ENCODE peak calls at places on chromosomes 16 and 17, in six cellular contexts. One of them, this sample, is unnamed.

GRCh38 chr17:34067009-34067408 is 188.1 kb upstream of the CCL2 start:
- DNase-seq in activated B cell treated with CpG ODN at 0.5 μM for 24 hours: no peak
- DNase-seq in stomach: no peak
- DNase-seq in left lung: no peak
- DNase-seq in choroid plexus epithelial cell: no peak
- DNase-seq in tibial artery: no peak
- DNase-seq in this sample: no peak

GRCh38 chr17:67594115-67594878 is 123.4 kb upstream of the NOL11 start:
- DNase-seq in choroid plexus epithelial cell: no peak
- DNase-seq in activated B cell treated with CpG ODN at 0.5 μM for 24 hours: no peak
- DNase-seq in stomach: no peak
- DNase-seq in tibial artery: no peak
- DNase-seq in left lung: no peak
- DNase-seq in this sample: no peak

GRCh38 chr17:27602721-27603445 is 28.1 kb upstream of the LGALS9 start:
- DNase-seq in choroid plexus epithelial cell: peak; percentile 81
- DNase-seq in activated B cell treated with CpG ODN at 0.5 μM for 24 hours: peak; percentile 62
- DNase-seq in left lung: peak; percentile 87
- DNase-seq in stomach: peak; percentile 86
- DNase-seq in tibial artery: peak; percentile 80
- DNase-seq in this sample: peak; percentile 41

GRCh38 chr17:8946476-8946875 is 19.0 kb downstream of the PIK3R5 start:
- DNase-seq in stomach: no peak
- DNase-seq in tibial artery: no peak
- DNase-seq in choroid plexus epithelial cell: no peak
- DNase-seq in activated B cell treated with CpG ODN at 0.5 μM for 24 hours: no peak
- DNase-seq in left lung: peak; percentile 56
- DNase-seq in this sample: no peak

GRCh38 chr17:48752399-48753288 is 24.1 kb upstream of the HOXB13 start:
- DNase-seq in left lung: no peak
- DNase-seq in stomach: no peak
- DNase-seq in choroid plexus epithelial cell: no peak
- DNase-seq in tibial artery: no peak
- DNase-seq in activated B cell treated with CpG ODN at 0.5 μM for 24 hours: no peak
- DNase-seq in this sample: no peak

GRCh38 chr17:45886852-45887251 is 7.5 kb upstream of the MAPT start:
- DNase-seq in left lung: no peak
- DNase-seq in choroid plexus epithelial cell: no peak
- DNase-seq in stomach: no peak
- DNase-seq in tibial artery: no peak
- DNase-seq in activated B cell treated with CpG ODN at 0.5 μM for 24 hours: no peak
- DNase-seq in this sample: no peak

GRCh38 chr16:65658339-65659275 is 536.7 kb upstream of the CDH11 start:
- DNase-seq in activated B cell treated with CpG ODN at 0.5 μM for 24 hours: no peak
- DNase-seq in left lung: no peak
- DNase-seq in stomach: no peak
- DNase-seq in choroid plexus epithelial cell: peak; percentile 84
- DNase-seq in tibial artery: no peak
- DNase-seq in this sample: no peak

GRCh38 chr17:44904001-44904984 is 5.0 kb upstream of the EFTUD2 start:
- DNase-seq in left lung: no peak
- DNase-seq in choroid plexus epithelial cell: no peak
- DNase-seq in stomach: no peak
- DNase-seq in activated B cell treated with CpG ODN at 0.5 μM for 24 hours: no peak
- DNase-seq in tibial artery: peak; percentile 52
- DNase-seq in this sample: no peak

GRCh38 chr16:12532871-12533610 is 270.6 kb downstream of the CPPED1 start:
- DNase-seq in choroid plexus epithelial cell: no peak
- DNase-seq in activated B cell treated with CpG ODN at 0.5 μM for 24 hours: no peak
- DNase-seq in tibial artery: no peak
- DNase-seq in left lung: no peak
- DNase-seq in stomach: no peak
- DNase-seq in this sample: no peak

GRCh38 chr17:33640629-33641028 is 347.5 kb upstream of the ASIC2 start:
- DNase-seq in stomach: no peak
- DNase-seq in activated B cell treated with CpG ODN at 0.5 μM for 24 hours: no peak
- DNase-seq in choroid plexus epithelial cell: no peak
- DNase-seq in tibial artery: no peak
- DNase-seq in left lung: no peak
- DNase-seq in this sample: no peak

GRCh38 chr17:2694381-2695242 is 17.0 kb downstream of the CLUH start:
- DNase-seq in choroid plexus epithelial cell: no peak
- DNase-seq in stomach: peak; percentile 25
- DNase-seq in left lung: peak; percentile 69
- DNase-seq in tibial artery: peak; percentile 62
- DNase-seq in activated B cell treated with CpG ODN at 0.5 μM for 24 hours: no peak
- DNase-seq in this sample: no peak

GRCh38 chr17:74859439-74860228 is at the start of gene GRIN2C:
- DNase-seq in left lung: no peak
- DNase-seq in activated B cell treated with CpG ODN at 0.5 μM for 24 hours: peak; percentile 52
- DNase-seq in stomach: no peak
- DNase-seq in tibial artery: no peak
- DNase-seq in choroid plexus epithelial cell: no peak
- DNase-seq in this sample: no peak

GRCh38 chr17:75980188-75981018 is 1.4 kb downstream of the TEN1 start:
- DNase-seq in choroid plexus epithelial cell: no peak
- DNase-seq in activated B cell treated with CpG ODN at 0.5 μM for 24 hours: no peak
- DNase-seq in stomach: no peak
- DNase-seq in tibial artery: peak; percentile 49
- DNase-seq in left lung: no peak
- DNase-seq in this sample: no peak

GRCh38 chr16:79286646-79287423 is 313.7 kb downstream of the MAF start:
- DNase-seq in activated B cell treated with CpG ODN at 0.5 μM for 24 hours: peak; percentile 37
- DNase-seq in left lung: no peak
- DNase-seq in tibial artery: peak; percentile 72
- DNase-seq in choroid plexus epithelial cell: no peak
- DNase-seq in stomach: peak; percentile 49
- DNase-seq in this sample: no peak

GRCh38 chr16:22055881-22056280 is 36.5 kb upstream of the VWA3A start:
- DNase-seq in stomach: no peak
- DNase-seq in tibial artery: no peak
- DNase-seq in choroid plexus epithelial cell: peak; percentile 4
- DNase-seq in activated B cell treated with CpG ODN at 0.5 μM for 24 hours: no peak
- DNase-seq in left lung: no peak
- DNase-seq in this sample: no peak

GRCh38 chr17:50686494-50687199 is 21.1 kb downstream of the ANKRD40 start:
- DNase-seq in activated B cell treated with CpG ODN at 0.5 μM for 24 hours: no peak
- DNase-seq in choroid plexus epithelial cell: no peak
- DNase-seq in left lung: no peak
- DNase-seq in tibial artery: peak; percentile 94
- DNase-seq in stomach: peak; percentile 79
- DNase-seq in this sample: peak; percentile 89

GRCh38 chr16:79599837-79600635 is 501 bp downstream of the MAF start:
- DNase-seq in activated B cell treated with CpG ODN at 0.5 μM for 24 hours: peak; percentile 47
- DNase-seq in choroid plexus epithelial cell: peak; percentile 49
- DNase-seq in tibial artery: peak; percentile 77
- DNase-seq in left lung: peak; percentile 88
- DNase-seq in stomach: peak; percentile 72
- DNase-seq in this sample: no peak

GRCh38 chr17:67759355-67760171 is 41.8 kb downstream of the NOL11 start:
- DNase-seq in stomach: no peak
- DNase-seq in left lung: no peak
- DNase-seq in tibial artery: no peak
- DNase-seq in choroid plexus epithelial cell: peak; percentile 67
- DNase-seq in activated B cell treated with CpG ODN at 0.5 μM for 24 hours: no peak
- DNase-seq in this sample: no peak

GRCh38 chr16:55760665-55761035 is 72.2 kb downstream of the CES1 start:
- DNase-seq in left lung: no peak
- DNase-seq in tibial artery: peak; percentile 60
- DNase-seq in activated B cell treated with CpG ODN at 0.5 μM for 24 hours: no peak
- DNase-seq in choroid plexus epithelial cell: no peak
- DNase-seq in stomach: no peak
- DNase-seq in this sample: no peak

GRCh38 chr17:5770556-5771270 is 186.4 kb upstream of the NLRP1 start:
- DNase-seq in left lung: no peak
- DNase-seq in activated B cell treated with CpG ODN at 0.5 μM for 24 hours: no peak
- DNase-seq in choroid plexus epithelial cell: no peak
- DNase-seq in stomach: no peak
- DNase-seq in tibial artery: no peak
- DNase-seq in this sample: no peak

GRCh38 chr16:11310634-11310977 is 29.5 kb upstream of the PRM1 start:
- DNase-seq in stomach: no peak
- DNase-seq in tibial artery: no peak
- DNase-seq in left lung: no peak
- DNase-seq in choroid plexus epithelial cell: no peak
- DNase-seq in activated B cell treated with CpG ODN at 0.5 μM for 24 hours: no peak
- DNase-seq in this sample: no peak

GRCh38 chr17:20046629-20047028 is 37.5 kb downstream of the SPECC1 start:
- DNase-seq in stomach: no peak
- DNase-seq in activated B cell treated with CpG ODN at 0.5 μM for 24 hours: no peak
- DNase-seq in tibial artery: no peak
- DNase-seq in choroid plexus epithelial cell: no peak
- DNase-seq in left lung: peak; percentile 54
- DNase-seq in this sample: no peak

DNA sequence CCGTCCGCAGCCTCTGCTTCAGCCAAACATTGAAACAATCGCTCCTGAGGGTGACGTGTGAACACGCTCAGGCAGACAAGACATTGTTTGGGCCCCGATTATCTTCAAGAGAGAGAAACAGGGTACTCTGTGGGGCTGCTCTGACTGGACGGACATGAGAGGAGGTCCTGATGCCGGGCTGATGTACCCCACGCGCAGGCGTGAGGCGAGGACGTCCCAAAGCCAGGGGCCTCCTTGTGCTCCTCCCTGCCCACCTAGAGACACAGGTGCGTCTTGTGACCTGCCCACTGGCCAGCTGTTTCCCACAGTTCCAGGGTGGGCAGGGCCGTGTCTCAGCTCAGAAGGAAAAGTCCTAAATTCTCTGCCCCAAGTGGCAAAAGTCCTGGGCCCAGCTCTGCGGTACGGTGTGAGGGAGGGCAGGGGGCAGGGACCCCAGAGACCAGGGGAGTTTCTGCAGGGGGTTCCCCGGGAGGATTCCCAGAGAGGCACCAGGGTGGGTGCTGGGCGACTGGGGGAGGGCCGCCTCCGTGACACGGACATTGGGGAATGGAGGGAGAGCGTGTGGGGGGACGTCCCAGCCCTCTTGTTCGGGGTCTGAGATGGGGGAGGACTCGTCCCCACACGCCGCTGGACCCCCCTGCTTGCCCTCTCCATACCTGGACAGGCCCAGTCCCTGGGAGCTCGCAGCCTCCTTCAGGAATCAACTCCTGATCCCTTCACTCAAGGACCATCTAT is 26.2 kb upstream of the C1QTNF8 start:
- DNase-seq in tibial artery: no peak
- DNase-seq in activated B cell treated with CpG ODN at 0.5 μM for 24 hours: no peak
- DNase-seq in stomach: no peak
- DNase-seq in choroid plexus epithelial cell: no peak
- DNase-seq in left lung: no peak
- DNase-seq in this sample: no peak
- TF ChIP-seq CTCF in tibial artery: no peak
- TF ChIP-seq CTCF in activated B cell treated with CpG ODN at 0.5 μM for 24 hours: no peak
- TF ChIP-seq CTCF in stomach: no peak
- TF ChIP-seq CTCF in choroid plexus epithelial cell: no peak
- TF ChIP-seq CTCF in left lung: no peak
- TF ChIP-seq CTCF in this sample: no peak

GRCh38 chr16:77043076-77043475 is 147.9 kb upstream of the MON1B start:
- DNase-seq in tibial artery: no peak
- DNase-seq in stomach: no peak
- DNase-seq in activated B cell treated with CpG ODN at 0.5 μM for 24 hours: no peak
- DNase-seq in left lung: no peak
- DNase-seq in choroid plexus epithelial cell: peak; percentile 23
- DNase-seq in this sample: no peak
- TF ChIP-seq CTCF in tibial artery: no peak
- TF ChIP-seq CTCF in stomach: no peak
- TF ChIP-seq CTCF in activated B cell treated with CpG ODN at 0.5 μM for 24 hours: no peak
- TF ChIP-seq CTCF in left lung: no peak
- TF ChIP-seq CTCF in choroid plexus epithelial cell: peak; percentile 29
- TF ChIP-seq CTCF in this sample: no peak

GRCh38 chr16:62711797-62712196 is 675.6 kb upstream of the CDH8 start:
- DNase-seq in tibial artery: no peak
- DNase-seq in choroid plexus epithelial cell: no peak
- DNase-seq in activated B cell treated with CpG ODN at 0.5 μM for 24 hours: no peak
- DNase-seq in stomach: no peak
- DNase-seq in left lung: no peak
- DNase-seq in this sample: no peak
- TF ChIP-seq CTCF in tibial artery: no peak
- TF ChIP-seq CTCF in choroid plexus epithelial cell: no peak
- TF ChIP-seq CTCF in activated B cell treated with CpG ODN at 0.5 μM for 24 hours: no peak
- TF ChIP-seq CTCF in stomach: no peak
- TF ChIP-seq CTCF in left lung: no peak
- TF ChIP-seq CTCF in this sample: no peak

GRCh38 chr16:17277981-17278381 is 192.8 kb downstream of the XYLT1 start:
- DNase-seq in left lung: no peak
- DNase-seq in stomach: peak; percentile 61
- DNase-seq in tibial artery: no peak
- DNase-seq in choroid plexus epithelial cell: peak; percentile 7
- DNase-seq in activated B cell treated with CpG ODN at 0.5 μM for 24 hours: peak; percentile 25
- DNase-seq in this sample: no peak
- TF ChIP-seq CTCF in left lung: peak; percentile 26
- TF ChIP-seq CTCF in stomach: peak; percentile 41
- TF ChIP-seq CTCF in tibial artery: peak; percentile 30
- TF ChIP-seq CTCF in choroid plexus epithelial cell: peak; percentile 31
- TF ChIP-seq CTCF in activated B cell treated with CpG ODN at 0.5 μM for 24 hours: no peak
- TF ChIP-seq CTCF in this sample: peak; percentile 22

GRCh38 chr17:1110844-1111598 is 68.8 kb downstream of the ABR start:
- DNase-seq in tibial artery: peak; percentile 97
- DNase-seq in choroid plexus epithelial cell: peak; percentile 75
- DNase-seq in activated B cell treated with CpG ODN at 0.5 μM for 24 hours: no peak
- DNase-seq in stomach: no peak
- DNase-seq in left lung: peak; percentile 91
- DNase-seq in this sample: peak; percentile 92

GRCh38 chr17:1108560-1108809 is 71.3 kb downstream of the ABR start:
- DNase-seq in tibial artery: no peak
- DNase-seq in activated B cell treated with CpG ODN at 0.5 μM for 24 hours: no peak
- DNase-seq in choroid plexus epithelial cell: no peak
- DNase-seq in left lung: no peak
- DNase-seq in stomach: no peak
- DNase-seq in this sample: no peak

GRCh38 chr17:1110524-1110843 is 69.3 kb downstream of the ABR start:
- DNase-seq in tibial artery: no peak
- DNase-seq in left lung: no peak
- DNase-seq in stomach: no peak
- DNase-seq in activated B cell treated with CpG ODN at 0.5 μM for 24 hours: no peak
- DNase-seq in choroid plexus epithelial cell: no peak
- DNase-seq in this sample: no peak

GRCh38 chr17:1108810-1109605 is 70.8 kb downstream of the ABR start:
- DNase-seq in left lung: peak; percentile 93
- DNase-seq in choroid plexus epithelial cell: peak; percentile 49
- DNase-seq in activated B cell treated with CpG ODN at 0.5 μM for 24 hours: peak; percentile 49
- DNase-seq in stomach: peak; percentile 71
- DNase-seq in tibial artery: peak; percentile 80
- DNase-seq in this sample: no peak

GRCh38 chr17:1109606-1110523 is 69.9 kb downstream of the ABR start:
- DNase-seq in activated B cell treated with CpG ODN at 0.5 μM for 24 hours: peak; percentile 39
- DNase-seq in choroid plexus epithelial cell: peak; percentile 18
- DNase-seq in tibial artery: no peak
- DNase-seq in left lung: peak; percentile 75
- DNase-seq in stomach: peak; percentile 62
- DNase-seq in this sample: no peak
- TF ChIP-seq CTCF in activated B cell treated with CpG ODN at 0.5 μM for 24 hours: no peak
- TF ChIP-seq CTCF in choroid plexus epithelial cell: peak; percentile 1
- TF ChIP-seq CTCF in tibial artery: no peak
- TF ChIP-seq CTCF in left lung: no peak
- TF ChIP-seq CTCF in stomach: no peak
- TF ChIP-seq CTCF in this sample: no peak

GRCh38 chr17:81379523-81379942 is 15.7 kb upstream of the BAHCC1 start:
- DNase-seq in stomach: peak; percentile 90
- DNase-seq in choroid plexus epithelial cell: no peak
- DNase-seq in left lung: no peak
- DNase-seq in tibial artery: no peak
- DNase-seq in activated B cell treated with CpG ODN at 0.5 μM for 24 hours: no peak
- DNase-seq in this sample: no peak
- TF ChIP-seq CTCF in stomach: no peak
- TF ChIP-seq CTCF in choroid plexus epithelial cell: no peak
- TF ChIP-seq CTCF in left lung: no peak
- TF ChIP-seq CTCF in tibial artery: no peak
- TF ChIP-seq CTCF in activated B cell treated with CpG ODN at 0.5 μM for 24 hours: no peak
- TF ChIP-seq CTCF in this sample: no peak